ENCODE peak calls at places on chromosomes 6 and 20, in seven cellular contexts. E is H1, D is H9, R is IMR-90, V is mesenchymal stem cell, M is mesendoderm, P is trophoblast cell. K is an unnamed sample.
A peak's percentile ranks its signal among the peaks of the same experiment; 100 is the strongest.

GRCh38 chr6:12288844-12289654 is 1.1 kb upstream of the EDN1 start:
- DNase-seq in V (peak; percentile 75), R (peak; percentile 74), E (peak; percentile 77), D (peak; percentile 70), P (peak; percentile 74), M (peak; percentile 96), K (peak; percentile 59)

GRCh38 chr20:4511776-4512175 is 209.9 kb upstream of the PRND start:
- DNase-seq in P (no peak), V (no peak), R (no peak), E (no peak), D (no peak), M (no peak), K (no peak)

GRCh38 chr6:28606424-28607391 is 81.0 kb downstream of the GPX5 start:
- DNase-seq in V (peak; percentile 74), E (peak; percentile 84), P (no peak), R (peak; percentile 72), M (peak; percentile 92), D (peak; percentile 81), K (peak; percentile 57)

GRCh38 chr20:62143118-62143975 is at the start of the genes PSMA7 and SS18L1:
- DNase-seq in D (peak; percentile 72), M (peak; percentile 92), E (peak; percentile 87), P (peak; percentile 73), R (peak; percentile 80), V (peak; percentile 85), K (peak; percentile 83)

GRCh38 chr6:143773503-143773902 is 69.6 kb upstream of the LTV1 start:
- DNase-seq in M (no peak), R (no peak), P (no peak), E (no peak), D (no peak), V (no peak), K (no peak)

GRCh38 chr6:45827952-45828530 is 187.6 kb downstream of the CLIC5 start:
- DNase-seq in P (no peak), R (peak; percentile 24), D (no peak), V (peak; percentile 87), M (no peak), E (no peak), K (no peak)

GRCh38 chr6:137763861-137764260 is 103.2 kb upstream of the TNFAIP3 start:
- DNase-seq in M (peak; percentile 21), P (no peak), V (no peak), R (no peak), E (no peak), D (no peak), K (no peak)

GRCh38 chr20:59193325-59193724 is 29.7 kb downstream of the ZNF831 start:
- DNase-seq in E (no peak), P (no peak), M (no peak), R (no peak), D (no peak), V (no peak), K (no peak)

GRCh38 chr6:7974932-7975763 is 64.6 kb upstream of the TXNDC5 start:
- DNase-seq in E (no peak), D (no peak), P (peak; percentile 79), M (peak; percentile 64), V (peak; percentile 88), R (peak; percentile 92), K (no peak)

GRCh38 chr20:20657092-20657491 is 55.4 kb downstream of the RALGAPA2 start:
- DNase-seq in M (no peak), R (no peak), E (no peak), D (no peak), V (no peak), P (no peak), K (no peak)

GRCh38 chr6:56961151-56961550 is 6.2 kb downstream of the BEND6 start:
- DNase-seq in R (no peak), M (peak; percentile 14), V (no peak), P (no peak), D (no peak), E (no peak), K (no peak)

GRCh38 chr6:42787018-42787611 is 5.3 kb downstream of the BICRAL start:
- DNase-seq in E (no peak), P (no peak), M (no peak), V (no peak), R (no peak), D (no peak), K (no peak)

GRCh38 chr20:17525650-17526049 is 5.5 kb downstream of the BFSP1 start:
- DNase-seq in V (no peak), P (no peak), E (no peak), M (peak; percentile 84), D (peak; percentile 74), R (no peak), K (no peak)

GRCh38 chr6:113824411-113824810 is 32.7 kb upstream of the MARCKS start:
- DNase-seq in D (no peak), E (no peak), P (no peak), V (no peak), R (peak; percentile 57), M (no peak), K (no peak)

GRCh38 chr6:31321005-31321707 is 35.8 kb downstream of the HLA-B start:
- DNase-seq in V (no peak), M (no peak), R (no peak), E (no peak), D (no peak), P (no peak), K (no peak)

GRCh38 chr20:24805456-24806233 is 143.4 kb upstream of the CST7 start:
- DNase-seq in R (no peak), P (no peak), M (no peak), E (no peak), D (no peak), V (no peak), K (no peak)

DNA sequence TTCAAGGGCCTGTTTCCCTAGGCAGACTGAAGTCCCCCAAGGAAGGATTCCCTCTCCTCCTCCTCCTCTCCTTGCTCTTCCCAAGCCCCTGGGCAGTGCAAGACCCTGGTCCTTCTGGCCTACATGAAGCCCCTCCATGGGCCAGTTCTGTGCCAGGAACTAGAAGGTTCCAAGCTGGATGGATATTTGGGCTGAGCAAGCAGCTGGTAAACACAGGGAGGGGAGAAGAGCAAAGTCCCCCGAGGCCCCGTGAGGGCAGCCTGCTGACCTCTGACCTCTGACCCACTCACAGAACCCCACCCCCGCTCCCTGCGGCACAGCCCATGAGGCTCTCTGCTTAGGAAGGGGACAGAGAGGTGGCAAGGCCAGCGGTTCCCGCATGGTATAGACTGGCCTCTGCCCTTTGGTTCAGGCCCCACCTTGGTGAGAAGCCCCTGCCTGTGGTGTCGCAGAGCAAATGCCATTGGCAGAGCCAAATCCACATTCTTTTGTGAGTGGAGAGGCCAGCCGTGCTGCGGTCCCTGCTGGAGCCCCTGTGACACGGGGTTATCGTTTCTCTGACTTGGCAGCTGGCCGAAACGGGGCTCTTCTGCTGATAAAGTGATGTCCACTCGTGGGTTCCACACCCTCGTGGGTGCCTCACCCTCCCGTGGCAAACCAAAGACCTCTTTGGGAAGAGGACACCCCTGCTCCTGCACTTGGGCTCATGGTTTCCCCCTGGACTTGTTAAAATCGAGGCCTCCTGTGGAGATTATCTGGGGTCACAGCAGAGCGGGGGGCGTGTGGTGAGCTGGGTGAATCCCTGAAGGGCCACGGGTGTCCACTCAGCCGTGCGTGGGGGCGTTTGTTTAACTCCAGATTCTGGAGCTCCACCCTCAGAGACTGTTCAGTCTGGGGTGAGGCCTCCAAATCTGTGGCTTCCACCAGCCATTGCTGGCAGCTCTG is 2.1 kb upstream of the CHRNA4 start:
- DNase-seq in V (no peak), P (no peak), R (no peak), D (no peak), M (no peak), E (no peak), K (no peak)
- H3K79me1 ChIP-seq in V (no peaks in the 10 kb centered on the region), P (no peaks in the 10 kb centered on the region), R (no peaks in the 10 kb centered on the region), D (no peaks in the 10 kb centered on the region), M (no peaks in the 10 kb centered on the region), E (no peaks in the 10 kb centered on the region), K (no peaks in the 10 kb centered on the region)

GRCh38 chr20:16191496-16191895 is 381.8 kb downstream of the KIF16B start:
- DNase-seq in M (no peak), R (no peak), E (no peak), D (no peak), V (no peak), P (no peak), K (no peak)
- H3K79me1 ChIP-seq in M (no peaks in the 10 kb centered on the region), R (no peaks in the 10 kb centered on the region), E (no peaks in the 10 kb centered on the region), D (no peaks in the 10 kb centered on the region), V (no peaks in the 10 kb centered on the region), P (no peaks in the 10 kb centered on the region), K (no peaks in the 10 kb centered on the region)

DNA sequence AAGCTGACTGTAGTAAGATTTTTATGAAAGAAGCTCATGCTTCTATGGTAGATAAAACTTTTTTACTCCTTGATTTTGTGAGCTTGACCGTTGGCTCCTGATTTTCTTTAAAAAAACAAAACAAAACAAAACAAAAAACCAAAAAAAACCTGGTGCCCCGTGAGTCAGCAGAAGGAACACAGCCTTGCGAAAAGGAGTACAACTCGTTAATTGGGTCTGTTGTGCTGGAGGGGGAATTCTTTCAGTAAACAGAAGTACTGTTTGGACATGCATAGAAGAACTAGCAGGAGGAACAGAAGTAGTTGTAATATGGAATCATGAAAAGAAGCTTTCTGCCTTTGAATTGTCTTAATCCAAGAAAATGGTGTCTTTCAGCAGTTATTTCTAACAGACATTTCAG is 67.3 kb downstream of the RTN4IP1 start:
- DNase-seq in P (peak; percentile 27), R (no peak), D (no peak), V (no peak), E (no peak), M (no peak), K (no peak)
- H3K79me1 ChIP-seq in P (peaks cover 5% of the 10 kb centered on the region), R (no peaks in the 10 kb centered on the region), D (no peaks in the 10 kb centered on the region), V (no peaks in the 10 kb centered on the region), E (no peaks in the 10 kb centered on the region), M (no peaks in the 10 kb centered on the region), K (no peaks in the 10 kb centered on the region)

GRCh38 chr6:147869869-147870268 is 361.4 kb downstream of the SAMD5 start:
- DNase-seq in E (no peak), P (no peak), R (no peak), V (no peak), D (no peak), M (no peak), K (no peak)

GRCh38 chr6:147872002-147872401 is 363.5 kb downstream of the SAMD5 start:
- DNase-seq in M (no peak), V (no peak), D (no peak), P (no peak), R (no peak), E (no peak), K (no peak)

GRCh38 chr6:147870745-147871144 is 362.3 kb downstream of the SAMD5 start:
- DNase-seq in D (no peak), E (no peak), M (no peak), V (no peak), P (no peak), R (no peak), K (no peak)

GRCh38 chr6:147873826-147874225 is 365.3 kb downstream of the SAMD5 start:
- DNase-seq in V (no peak), P (no peak), E (no peak), R (peak; percentile 41), D (no peak), M (no peak), K (no peak)

DNA sequence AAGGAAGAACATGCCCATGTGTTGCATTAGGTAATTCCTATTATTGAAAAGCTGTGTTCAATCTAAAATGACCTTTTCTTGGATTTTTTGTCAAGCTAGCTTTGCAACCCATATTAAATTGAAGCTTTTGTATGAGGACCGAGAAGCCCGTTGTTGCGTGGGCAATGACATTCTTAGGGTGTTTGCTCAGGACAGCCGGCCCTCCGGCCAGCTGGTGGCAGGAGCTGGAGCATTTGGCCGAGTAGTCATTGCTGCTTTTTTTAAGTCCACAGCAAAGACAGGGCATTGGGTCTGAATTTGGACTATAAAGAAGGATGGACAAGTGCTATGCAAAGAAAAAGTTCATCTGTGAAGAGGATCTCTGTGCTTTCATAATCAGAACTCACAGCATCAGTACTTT is 365.8 kb downstream of the SAMD5 start:
- DNase-seq in D (no peak), P (no peak), R (no peak), V (no peak), E (no peak), M (no peak), K (no peak)
- H3K79me1 ChIP-seq in D (no peaks in the 10 kb centered on the region), P (no peaks in the 10 kb centered on the region), R (no peaks in the 10 kb centered on the region), V (no peaks in the 10 kb centered on the region), E (no peaks in the 10 kb centered on the region), M (no peaks in the 10 kb centered on the region), K (no peaks in the 10 kb centered on the region)